ENCODE peak calls at places on chromosomes 2 and 18, in ten cellular contexts. Q, L, P, D, H, S, C, R, T and Y are unnamed samples.

GRCh38 chr2:133480707-133481429 is 87.4 kb downstream of the NCKAP5 start:
- DNase-seq in D (no peak), Q (no peak), C (no peak), H (no peak), R (no peak), S (no peak), L (no peak), T (peak; percentile 64), P (no peak), Y (no peak)

GRCh38 chr2:196607073-196607472 is 32.4 kb upstream of the CCDC150 start:
- DNase-seq in L (no peak), P (no peak), H (no peak), C (no peak), S (no peak), D (no peak), R (no peak), T (no peak), Q (no peak), Y (no peak)

GRCh38 chr18:7617738-7618422 is 50.8 kb downstream of the PTPRM start:
- DNase-seq in L (peak; percentile 95), T (no peak), S (no peak), D (no peak), H (no peak), P (no peak), Q (no peak), R (no peak), C (no peak), Y (no peak)

GRCh38 chr2:19857806-19858205 is 44.0 kb downstream of the TTC32 start:
- DNase-seq in L (no peak), S (no peak), T (no peak), R (no peak), C (no peak), P (no peak), H (no peak), Q (no peak), D (no peak), Y (no peak)

GRCh38 chr2:104521247-104521646 is 332.7 kb upstream of the POU3F3 start:
- DNase-seq in C (no peak), L (peak; percentile 8), R (no peak), H (no peak), Q (no peak), T (no peak), P (no peak), S (no peak), D (no peak), Y (no peak)

GRCh38 chr2:202269585-202269984 is 4.0 kb downstream of the NOP58 start:
- DNase-seq in L (no peak), R (no peak), S (no peak), D (no peak), C (no peak), H (no peak), Q (peak; percentile 48), P (no peak), T (no peak), Y (no peak)

GRCh38 chr2:65024149-65024829 is 31.9 kb upstream of the CEP68 start:
- DNase-seq in S (no peak), R (no peak), Q (no peak), D (no peak), C (no peak), T (no peak), L (peak; percentile 56), P (no peak), H (no peak), Y (no peak)

GRCh38 chr2:219122197-219122965 is 38.2 kb downstream of the NHEJ1 start:
- DNase-seq in Q (no peak), C (no peak), H (no peak), T (peak; percentile 63), L (peak; percentile 29), S (no peak), P (no peak), D (no peak), R (no peak), Y (no peak)

GRCh38 chr2:165203689-165204559 is at the start of gene SCN3A:
- DNase-seq in L (peak; percentile 70), H (peak; percentile 4), P (no peak), Q (no peak), T (peak; percentile 71), R (peak; percentile 46), D (no peak), C (no peak), S (peak; percentile 9), Y (no peak)

GRCh38 chr2:227464851-227465250 is 7.1 kb upstream of the AGFG1 start:
- DNase-seq in C (no peak), Q (no peak), P (peak; percentile 22), S (no peak), D (no peak), L (no peak), T (no peak), H (no peak), R (no peak), Y (no peak)

GRCh38 chr18:26386002-26386401 is 159.8 kb downstream of the TAF4B start:
- DNase-seq in S (no peak), L (peak; percentile 39), H (no peak), D (no peak), Q (no peak), P (no peak), C (no peak), R (no peak), T (peak; percentile 70), Y (no peak)

GRCh38 chr2:238890131-238890530 is 42.2 kb downstream of the TWIST2 start:
- DNase-seq in Q (no peak), C (no peak), S (no peak), H (no peak), L (no peak), R (no peak), P (no peak), T (no peak), D (no peak), Y (no peak)

GRCh38 chr18:56402872-56403516 is 235.4 kb downstream of the TXNL1 start:
- DNase-seq in Q (no peak), D (no peak), S (no peak), P (no peak), L (peak; percentile 82), C (no peak), H (no peak), R (no peak), T (peak; percentile 87), Y (no peak)

GRCh38 chr2:46010925-46011490 is 286.2 kb upstream of the EPAS1 start:
- DNase-seq in T (peak; percentile 72), P (no peak), S (no peak), Q (peak; percentile 10), C (no peak), D (no peak), L (peak; percentile 58), H (peak; percentile 59), R (peak; percentile 23), Y (peak; percentile 11)

GRCh38 chr2:82795446-82795845 is 1663.6 kb downstream of the SUCLG1 start:
- DNase-seq in L (peak; percentile 71), R (no peak), C (no peak), H (no peak), S (no peak), D (no peak), P (no peak), T (peak; percentile 81), Q (no peak), Y (no peak)

GRCh38 chr2:127811397-127811860 is 458 bp upstream of the WDR33 start:
- DNase-seq in D (no peak), Q (no peak), R (no peak), L (no peak), T (no peak), S (no peak), P (no peak), H (no peak), C (no peak), Y (no peak)

GRCh38 chr2:23722255-23722654 is 204.7 kb downstream of the ATAD2B start:
- DNase-seq in T (no peak), R (no peak), D (no peak), C (no peak), P (no peak), L (no peak), S (no peak), H (no peak), Q (no peak), Y (no peak)

GRCh38 chr18:51227660-51228059 is 30.2 kb upstream of the MEX3C start:
- DNase-seq in T (no peak), P (no peak), Q (no peak), R (no peak), D (no peak), H (no peak), C (no peak), L (no peak), S (no peak), Y (no peak)

GRCh38 chr2:240584486-240585031 is 2.0 kb upstream of the CAPN10 start:
- DNase-seq in D (no peak), T (peak; percentile 36), Q (no peak), S (no peak), L (no peak), R (no peak), C (no peak), H (peak; percentile 79), P (no peak), Y (no peak)

GRCh38 chr2:239230318-239231052 is 170.3 kb downstream of the HDAC4 start:
- DNase-seq in P (no peak), C (no peak), Q (no peak), T (no peak), R (no peak), D (peak; percentile 57), H (no peak), L (no peak), S (no peak), Y (no peak)

GRCh38 chr2:1647417-1648240 is 96.7 kb downstream of the PXDN start:
- DNase-seq in H (no peak), Q (no peak), R (no peak), P (no peak), T (no peak), D (no peak), C (no peak), S (no peak), L (no peak), Y (no peak)

GRCh38 chr2:54941248-54941984 is 108.8 kb downstream of the RTN4 start:
- DNase-seq in L (no peak), H (no peak), P (no peak), R (no peak), C (no peak), T (no peak), Q (no peak), D (no peak), S (no peak), Y (no peak)